ENCODE peak calls at places on chromosomes 6 and 20, in six cellular contexts. R is GM13976, P is psoas muscle, N is endothelial cell of umbilical vein, U is progenitor cell of endocrine pancreas, E is neural crest cell. H is an unnamed sample.
A peak's percentile ranks its signal among the peaks of the same experiment; 100 is the strongest.

GRCh38 chr20:58246346-58246745 is 17.9 kb upstream of the ANKRD60 start:
- DNase-seq in R (no peak), P (no peak), N (peak; percentile 15), U (no peak), E (no peak), H (no peak)

GRCh38 chr6:124714728-124715127 is 247.5 kb upstream of the RNF217 start:
- DNase-seq in R (no peak), P (no peak), N (no peak), U (no peak), E (no peak), H (no peak)

GRCh38 chr6:37987008-37987407 is 167.5 kb downstream of the ZFAND3 start:
- DNase-seq in R (no peak), P (no peak), N (no peak), U (no peak), E (no peak), H (no peak)

GRCh38 chr6:133761706-133762105 is 127.2 kb upstream of the TCF21 start:
- DNase-seq in R (no peak), P (no peak), N (no peak), U (no peak), E (no peak), H (no peak)

GRCh38 chr6:161257778-161258457 is 15.9 kb downstream of the AGPAT4 start:
- DNase-seq in R (no peak), P (no peak), N (peak; percentile 95), U (no peak), E (no peak), H (no peak)

GRCh38 chr6:73079611-73079955 is 145.7 kb downstream of the KHDC1L start:
- DNase-seq in R (no peak), P (no peak), N (no peak), U (no peak), E (no peak), H (no peak)

GRCh38 chr6:142693446-142693845 is 251.5 kb downstream of the HIVEP2 start:
- DNase-seq in R (no peak), P (no peak), N (peak; percentile 81), U (no peak), E (no peak), H (no peak)

GRCh38 chr6:82959385-82959941 is 106.2 kb downstream of the UBE3D start:
- DNase-seq in R (no peak), P (no peak), N (no peak), U (no peak), E (no peak), H (no peak)

GRCh38 chr6:169528755-169529154 is 173.1 kb downstream of the WDR27 start:
- DNase-seq in R (no peak), P (no peak), N (no peak), U (no peak), E (no peak), H (no peak)

GRCh38 chr6:80767808-80768207 is 661.3 kb downstream of the BCKDHB start:
- DNase-seq in R (no peak), P (peak; percentile 67), N (no peak), U (no peak), E (no peak), H (no peak)

GRCh38 chr6:100281471-100281878 is 183.2 kb downstream of the SIM1 start:
- DNase-seq in R (no peak), P (no peak), N (no peak), U (peak; percentile 21), E (peak; percentile 38), H (no peak)

GRCh38 chr6:158457616-158458278 is 102.1 kb upstream of the TMEM181 start:
- DNase-seq in R (no peak), P (no peak), N (no peak), U (no peak), E (no peak), H (no peak)

GRCh38 chr6:159433550-159433949 is 259.5 kb downstream of the SOD2 start:
- DNase-seq in R (no peak), P (no peak), N (no peak), U (no peak), E (no peak), H (no peak)

GRCh38 chr20:19498756-19499155 is 259.3 kb upstream of the RIN2 start:
- DNase-seq in R (no peak), P (no peak), N (no peak), U (no peak), E (no peak), H (no peak)

GRCh38 chr6:149925253-149925973 is 2.5 kb upstream of the RAET1G start:
- DNase-seq in R (no peak), P (peak; percentile 70), N (peak; percentile 36), U (no peak), E (no peak), H (no peak)

GRCh38 chr6:149925974-149926777 is 3.3 kb upstream of the RAET1G start:
- DNase-seq in R (no peak), P (peak; percentile 93), N (peak; percentile 80), U (peak; percentile 91), E (peak; percentile 88), H (peak; percentile 90)

GRCh38 chr6:149931501-149931900 is 8.6 kb upstream of the RAET1G start:
- DNase-seq in R (no peak), P (no peak), N (no peak), U (no peak), E (no peak), H (no peak)

GRCh38 chr6:149933036-149933435 is 8.8 kb upstream of the ULBP2 start:
- DNase-seq in R (no peak), P (no peak), N (no peak), U (no peak), E (no peak), H (no peak)

DNA sequence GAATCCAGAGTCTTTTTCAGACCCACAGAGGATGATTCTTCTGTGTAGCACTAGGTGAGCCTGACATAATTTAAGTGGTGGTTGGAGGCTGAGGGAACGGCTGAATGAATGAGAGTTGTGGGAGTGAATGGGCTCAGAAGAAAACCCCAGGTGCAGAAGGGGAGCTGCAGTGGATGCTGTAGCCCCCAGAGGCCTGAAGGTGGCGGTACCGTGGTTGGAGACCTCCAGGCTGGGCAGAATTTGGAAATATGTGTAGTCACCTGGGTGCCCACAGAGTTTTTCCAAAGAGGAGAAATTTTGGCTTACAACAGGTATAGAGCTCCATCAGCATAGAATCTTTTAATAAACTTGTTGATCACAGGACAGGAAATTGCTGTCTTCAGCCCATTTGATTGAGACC is 6.5 kb upstream of the RAET1G start:
- DNase-seq in R (no peak), P (no peak), N (no peak), U (no peak), E (no peak), H (no peak)
- TF ChIP-seq CTCF in R (no peak), P (no peak), N (peak; percentile 53), U (peak; percentile 62), E (peak; percentile 55), H (no peak)

DNA sequence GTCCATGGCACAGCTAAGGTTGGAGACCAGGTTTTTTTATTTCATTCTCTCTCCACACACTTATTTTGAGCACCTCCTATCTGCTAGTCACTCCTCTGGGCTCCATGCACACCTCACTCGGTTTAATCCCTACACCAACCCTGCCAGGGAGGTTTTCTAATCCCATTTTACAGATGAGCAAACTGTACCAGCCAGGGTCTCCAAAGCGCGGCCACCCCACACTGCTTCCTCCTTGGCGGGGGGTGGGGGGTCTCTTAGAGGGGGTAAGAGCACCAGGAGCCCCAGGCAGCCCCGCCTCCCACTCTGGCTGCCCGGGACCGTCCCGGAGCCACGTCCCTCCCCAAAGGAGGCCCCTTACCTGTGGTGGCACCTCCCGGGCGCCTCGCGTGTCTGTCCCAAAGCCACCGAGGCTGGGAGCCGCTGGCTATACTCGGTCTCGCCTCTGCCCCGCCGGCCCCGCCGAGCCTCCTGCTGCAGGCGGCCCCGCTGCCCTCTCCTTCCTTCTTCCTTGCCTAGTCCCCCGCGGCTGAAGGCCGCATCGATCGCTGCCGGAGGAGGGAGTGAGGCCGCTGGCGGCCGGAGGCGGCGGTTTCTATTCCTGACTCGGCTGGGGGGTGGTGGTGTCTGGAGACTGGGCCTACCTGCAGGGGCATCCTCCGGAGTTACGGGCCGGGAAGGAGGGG is at the start of gene KCNS1:
- DNase-seq in R (no peak), P (no peak), N (peak; percentile 25), U (peak; percentile 53), E (peak; percentile 41), H (no peak)
- TF ChIP-seq CTCF in R (no peak), P (no peak), N (no peak), U (peak; percentile 19), E (no peak), H (no peak)

DNA sequence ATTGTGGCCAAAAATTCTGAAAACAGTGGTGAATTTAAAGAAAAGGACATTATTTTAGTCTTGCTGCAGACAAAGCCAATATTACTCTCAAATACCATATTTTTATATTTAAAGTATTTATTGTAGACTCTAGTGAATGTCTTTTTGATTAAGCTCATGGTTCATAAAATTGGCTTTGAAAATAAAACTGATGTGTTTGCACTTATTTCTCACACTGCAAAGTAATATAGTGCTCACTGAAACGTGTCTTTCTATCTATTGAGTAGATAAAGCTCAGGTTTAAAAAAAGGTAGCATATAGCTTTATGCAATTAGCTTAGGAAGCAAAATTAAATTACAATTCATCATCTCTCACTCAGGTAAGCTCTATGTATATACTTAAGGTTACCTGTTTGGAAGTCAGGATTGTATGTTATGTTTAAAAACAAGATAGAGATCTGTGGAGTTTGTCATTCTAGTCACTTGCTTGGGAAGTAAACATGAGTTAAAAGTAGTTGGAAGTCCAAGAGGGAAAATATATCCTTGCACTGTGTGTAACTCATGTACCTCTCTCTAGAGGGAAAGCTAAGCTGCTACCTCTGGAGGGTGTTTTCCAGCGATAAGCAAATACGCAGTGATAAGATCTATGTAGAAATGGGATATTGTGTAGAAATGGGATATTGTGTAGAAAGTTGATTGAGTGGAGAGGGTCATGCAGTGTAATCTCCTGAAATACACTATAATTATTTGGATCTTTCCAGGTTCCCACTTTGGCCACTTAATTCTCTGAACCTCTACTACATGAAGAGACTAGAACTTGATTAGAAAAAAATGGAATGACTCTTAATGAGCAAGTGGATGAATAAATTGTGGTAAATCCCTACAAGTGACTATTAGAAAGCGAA is 29.9 kb upstream of the SPTLC3 start:
- DNase-seq in R (no peak), P (no peak), N (no peak), U (no peak), E (no peak), H (no peak)
- TF ChIP-seq CTCF in R (no peak), P (no peak), N (no peak), U (no peak), E (no peak), H (no peak)

DNA sequence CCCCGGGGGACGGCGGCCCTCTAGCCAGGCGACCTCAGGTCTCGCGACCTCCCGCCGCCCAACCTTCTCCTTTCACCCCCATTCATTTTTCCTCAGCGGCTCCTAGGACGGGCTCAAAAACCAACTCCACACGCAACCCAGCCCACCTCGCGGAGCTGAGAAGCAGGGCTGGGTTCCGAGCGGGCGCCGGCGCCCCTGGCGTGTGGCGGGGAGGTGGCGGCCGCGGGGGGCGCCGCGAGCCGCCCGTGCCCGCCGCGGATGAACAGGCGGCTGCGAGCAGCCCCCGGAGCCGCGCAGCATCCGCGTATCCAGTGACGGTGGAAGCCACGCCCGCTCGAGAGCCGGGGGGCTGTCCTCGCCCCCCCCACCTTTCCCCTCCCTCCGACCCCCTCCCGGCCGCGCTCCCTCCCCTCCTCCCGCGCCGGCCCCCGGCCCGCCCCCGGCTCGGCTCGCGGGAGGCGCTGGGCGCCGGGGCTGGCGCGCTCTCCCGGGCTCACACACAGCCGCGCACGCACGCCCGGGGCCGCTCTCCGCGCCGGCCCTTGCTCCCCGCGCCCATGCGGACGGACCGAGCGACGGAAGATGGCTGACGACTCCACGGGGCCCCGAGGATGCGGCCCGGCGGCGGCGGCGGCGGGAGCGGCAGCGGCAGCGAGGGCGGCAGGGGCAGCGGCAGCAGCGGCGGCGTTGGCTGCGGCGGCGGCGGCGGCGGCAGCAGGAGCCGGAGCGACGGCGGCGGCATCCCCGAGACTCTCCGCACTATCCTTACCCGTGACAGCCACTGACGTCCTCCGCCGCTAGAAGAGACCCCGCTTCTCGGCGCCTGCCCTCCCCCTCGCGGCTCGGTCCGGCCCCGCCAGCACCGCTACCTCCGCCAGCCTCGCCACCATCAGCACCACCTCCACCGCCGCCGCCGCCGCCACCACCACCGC is at the start of gene SOBP:
- DNase-seq in R (peak; percentile 68), P (peak; percentile 87), N (peak; percentile 54), U (peak; percentile 38), E (peak; percentile 76), H (peak; percentile 48)
- TF ChIP-seq CTCF in R (no peak), P (no peak), N (peak; percentile 13), U (peak; percentile 41), E (peak; percentile 41), H (no peak)